ENCODE peak calls at places on chromosomes 2 and 18, in eight cellular contexts. One of them, this sample, is unnamed.

GRCh38 chr2:238727585-238728321 is 120.1 kb upstream of the TWIST2 start:
- DNase-seq in activated T-cell treated with anti-CD3 and anti-CD28 coated beads, Interleukin-2, amount 50 U/mL, for 72 hours: no peak
- DNase-seq in NCI-H2029 treated with DMSO at 0.1 percent for 48 hours: no peak
- DNase-seq in neural progenitor cell: no peak
- DNase-seq in cardiac fibroblast: peak
- DNase-seq in Right ventricle myocardium superior: peak
- DNase-seq in Daoy: no peak
- DNase-seq in fibroblast of the aortic adventitia: peak
- DNase-seq in this sample: no peak

GRCh38 chr18:4399929-4400328 is 55.2 kb downstream of the DLGAP1 start:
- DNase-seq in fibroblast of the aortic adventitia: no peak
- DNase-seq in activated T-cell treated with anti-CD3 and anti-CD28 coated beads, Interleukin-2, amount 50 U/mL, for 72 hours: no peak
- DNase-seq in Daoy: no peak
- DNase-seq in cardiac fibroblast: no peak
- DNase-seq in Right ventricle myocardium superior: no peak
- DNase-seq in NCI-H2029 treated with DMSO at 0.1 percent for 48 hours: no peak
- DNase-seq in neural progenitor cell: no peak
- DNase-seq in this sample: peak

GRCh38 chr2:202009019-202009481 is 24.6 kb upstream of the FZD7 start:
- DNase-seq in NCI-H2029 treated with DMSO at 0.1 percent for 48 hours: no peak
- DNase-seq in Right ventricle myocardium superior: peak
- DNase-seq in neural progenitor cell: no peak
- DNase-seq in fibroblast of the aortic adventitia: no peak
- DNase-seq in cardiac fibroblast: no peak
- DNase-seq in activated T-cell treated with anti-CD3 and anti-CD28 coated beads, Interleukin-2, amount 50 U/mL, for 72 hours: no peak
- DNase-seq in Daoy: no peak
- DNase-seq in this sample: no peak

GRCh38 chr2:199910338-199911051 is 598 bp upstream of the C2orf69 start:
- DNase-seq in fibroblast of the aortic adventitia: no peak
- DNase-seq in Daoy: peak
- DNase-seq in neural progenitor cell: no peak
- DNase-seq in cardiac fibroblast: no peak
- DNase-seq in Right ventricle myocardium superior: no peak
- DNase-seq in activated T-cell treated with anti-CD3 and anti-CD28 coated beads, Interleukin-2, amount 50 U/mL, for 72 hours: no peak
- DNase-seq in NCI-H2029 treated with DMSO at 0.1 percent for 48 hours: no peak
- DNase-seq in this sample: peak

GRCh38 chr2:10532631-10533101 is 84.5 kb upstream of the ODC1 start:
- DNase-seq in Daoy: no peak
- DNase-seq in cardiac fibroblast: no peak
- DNase-seq in NCI-H2029 treated with DMSO at 0.1 percent for 48 hours: no peak
- DNase-seq in Right ventricle myocardium superior: no peak
- DNase-seq in activated T-cell treated with anti-CD3 and anti-CD28 coated beads, Interleukin-2, amount 50 U/mL, for 72 hours: no peak
- DNase-seq in fibroblast of the aortic adventitia: no peak
- DNase-seq in neural progenitor cell: no peak
- DNase-seq in this sample: no peak

GRCh38 chr2:150587547-150588209 is 100.2 kb upstream of the RND3 start:
- DNase-seq in cardiac fibroblast: peak
- DNase-seq in activated T-cell treated with anti-CD3 and anti-CD28 coated beads, Interleukin-2, amount 50 U/mL, for 72 hours: no peak
- DNase-seq in Right ventricle myocardium superior: no peak
- DNase-seq in NCI-H2029 treated with DMSO at 0.1 percent for 48 hours: no peak
- DNase-seq in fibroblast of the aortic adventitia: peak
- DNase-seq in neural progenitor cell: no peak
- DNase-seq in Daoy: no peak
- DNase-seq in this sample: no peak

GRCh38 chr2:61463769-61464475 is 7.0 kb downstream of the USP34 start:
- DNase-seq in cardiac fibroblast: no peak
- DNase-seq in Daoy: no peak
- DNase-seq in fibroblast of the aortic adventitia: no peak
- DNase-seq in NCI-H2029 treated with DMSO at 0.1 percent for 48 hours: no peak
- DNase-seq in neural progenitor cell: peak
- DNase-seq in activated T-cell treated with anti-CD3 and anti-CD28 coated beads, Interleukin-2, amount 50 U/mL, for 72 hours: no peak
- DNase-seq in Right ventricle myocardium superior: no peak
- DNase-seq in this sample: no peak

GRCh38 chr2:196481323-196481695 is 158.2 kb upstream of the CCDC150 start:
- DNase-seq in fibroblast of the aortic adventitia: peak
- DNase-seq in activated T-cell treated with anti-CD3 and anti-CD28 coated beads, Interleukin-2, amount 50 U/mL, for 72 hours: no peak
- DNase-seq in Daoy: peak
- DNase-seq in cardiac fibroblast: peak
- DNase-seq in neural progenitor cell: no peak
- DNase-seq in NCI-H2029 treated with DMSO at 0.1 percent for 48 hours: no peak
- DNase-seq in Right ventricle myocardium superior: no peak
- DNase-seq in this sample: no peak

GRCh38 chr2:203869610-203870042 is 2.1 kb downstream of the CTLA4 start:
- DNase-seq in NCI-H2029 treated with DMSO at 0.1 percent for 48 hours: no peak
- DNase-seq in neural progenitor cell: no peak
- DNase-seq in fibroblast of the aortic adventitia: no peak
- DNase-seq in activated T-cell treated with anti-CD3 and anti-CD28 coated beads, Interleukin-2, amount 50 U/mL, for 72 hours: peak
- DNase-seq in Daoy: no peak
- DNase-seq in Right ventricle myocardium superior: no peak
- DNase-seq in cardiac fibroblast: no peak
- DNase-seq in this sample: no peak

GRCh38 chr2:161139098-161139987 is 20.9 kb upstream of the TANK start:
- DNase-seq in Right ventricle myocardium superior: no peak
- DNase-seq in fibroblast of the aortic adventitia: peak
- DNase-seq in Daoy: peak
- DNase-seq in activated T-cell treated with anti-CD3 and anti-CD28 coated beads, Interleukin-2, amount 50 U/mL, for 72 hours: no peak
- DNase-seq in NCI-H2029 treated with DMSO at 0.1 percent for 48 hours: no peak
- DNase-seq in neural progenitor cell: no peak
- DNase-seq in cardiac fibroblast: peak
- DNase-seq in this sample: no peak

GRCh38 chr2:232061265-232061664 is 99.8 kb downstream of the DIS3L2 start:
- DNase-seq in NCI-H2029 treated with DMSO at 0.1 percent for 48 hours: no peak
- DNase-seq in fibroblast of the aortic adventitia: no peak
- DNase-seq in activated T-cell treated with anti-CD3 and anti-CD28 coated beads, Interleukin-2, amount 50 U/mL, for 72 hours: no peak
- DNase-seq in Daoy: no peak
- DNase-seq in cardiac fibroblast: no peak
- DNase-seq in neural progenitor cell: no peak
- DNase-seq in Right ventricle myocardium superior: no peak
- DNase-seq in this sample: no peak

GRCh38 chr18:3511980-3512379 is 62.0 kb downstream of the TGIF1 start:
- DNase-seq in neural progenitor cell: no peak
- DNase-seq in Right ventricle myocardium superior: no peak
- DNase-seq in cardiac fibroblast: peak
- DNase-seq in NCI-H2029 treated with DMSO at 0.1 percent for 48 hours: no peak
- DNase-seq in Daoy: peak
- DNase-seq in fibroblast of the aortic adventitia: peak
- DNase-seq in activated T-cell treated with anti-CD3 and anti-CD28 coated beads, Interleukin-2, amount 50 U/mL, for 72 hours: no peak
- DNase-seq in this sample: no peak

GRCh38 chr2:239216614-239217273 is 184.1 kb downstream of the HDAC4 start:
- DNase-seq in cardiac fibroblast: no peak
- DNase-seq in Right ventricle myocardium superior: peak
- DNase-seq in activated T-cell treated with anti-CD3 and anti-CD28 coated beads, Interleukin-2, amount 50 U/mL, for 72 hours: peak
- DNase-seq in NCI-H2029 treated with DMSO at 0.1 percent for 48 hours: no peak
- DNase-seq in Daoy: no peak
- DNase-seq in fibroblast of the aortic adventitia: no peak
- DNase-seq in neural progenitor cell: no peak
- DNase-seq in this sample: no peak

GRCh38 chr2:239150125-239151011 is 250.5 kb downstream of the HDAC4 start:
- DNase-seq in Daoy: no peak
- DNase-seq in activated T-cell treated with anti-CD3 and anti-CD28 coated beads, Interleukin-2, amount 50 U/mL, for 72 hours: no peak
- DNase-seq in NCI-H2029 treated with DMSO at 0.1 percent for 48 hours: no peak
- DNase-seq in neural progenitor cell: no peak
- DNase-seq in fibroblast of the aortic adventitia: no peak
- DNase-seq in Right ventricle myocardium superior: no peak
- DNase-seq in cardiac fibroblast: no peak
- DNase-seq in this sample: peak

GRCh38 chr2:45992021-45992745 is 305.0 kb upstream of the EPAS1 start:
- DNase-seq in neural progenitor cell: no peak
- DNase-seq in cardiac fibroblast: peak
- DNase-seq in fibroblast of the aortic adventitia: peak
- DNase-seq in NCI-H2029 treated with DMSO at 0.1 percent for 48 hours: peak
- DNase-seq in activated T-cell treated with anti-CD3 and anti-CD28 coated beads, Interleukin-2, amount 50 U/mL, for 72 hours: no peak
- DNase-seq in Daoy: peak
- DNase-seq in Right ventricle myocardium superior: peak
- DNase-seq in this sample: no peak

GRCh38 chr2:164287041-164287440 is 334.2 kb downstream of the GRB14 start:
- DNase-seq in Right ventricle myocardium superior: no peak
- DNase-seq in fibroblast of the aortic adventitia: no peak
- DNase-seq in neural progenitor cell: no peak
- DNase-seq in cardiac fibroblast: no peak
- DNase-seq in Daoy: no peak
- DNase-seq in activated T-cell treated with anti-CD3 and anti-CD28 coated beads, Interleukin-2, amount 50 U/mL, for 72 hours: no peak
- DNase-seq in NCI-H2029 treated with DMSO at 0.1 percent for 48 hours: no peak
- DNase-seq in this sample: no peak

GRCh38 chr18:72325307-72325706 is 218.8 kb downstream of the CBLN2 start:
- DNase-seq in neural progenitor cell: no peak
- DNase-seq in cardiac fibroblast: no peak
- DNase-seq in activated T-cell treated with anti-CD3 and anti-CD28 coated beads, Interleukin-2, amount 50 U/mL, for 72 hours: no peak
- DNase-seq in Right ventricle myocardium superior: no peak
- DNase-seq in NCI-H2029 treated with DMSO at 0.1 percent for 48 hours: no peak
- DNase-seq in Daoy: no peak
- DNase-seq in fibroblast of the aortic adventitia: no peak
- DNase-seq in this sample: no peak

GRCh38 chr2:95113464-95113863 is 8.1 kb downstream of the MRPS5 start:
- DNase-seq in Right ventricle myocardium superior: no peak
- DNase-seq in cardiac fibroblast: no peak
- DNase-seq in neural progenitor cell: no peak
- DNase-seq in fibroblast of the aortic adventitia: no peak
- DNase-seq in Daoy: no peak
- DNase-seq in NCI-H2029 treated with DMSO at 0.1 percent for 48 hours: no peak
- DNase-seq in activated T-cell treated with anti-CD3 and anti-CD28 coated beads, Interleukin-2, amount 50 U/mL, for 72 hours: no peak
- DNase-seq in this sample: no peak

GRCh38 chr2:2291500-2292260 is 39.4 kb downstream of the MYT1L start:
- DNase-seq in cardiac fibroblast: no peak
- DNase-seq in NCI-H2029 treated with DMSO at 0.1 percent for 48 hours: peak
- DNase-seq in Daoy: peak
- DNase-seq in activated T-cell treated with anti-CD3 and anti-CD28 coated beads, Interleukin-2, amount 50 U/mL, for 72 hours: no peak
- DNase-seq in Right ventricle myocardium superior: no peak
- DNase-seq in neural progenitor cell: peak
- DNase-seq in fibroblast of the aortic adventitia: no peak
- DNase-seq in this sample: no peak

GRCh38 chr2:121092095-121092494 is 192.9 kb downstream of the TFCP2L1 start:
- DNase-seq in fibroblast of the aortic adventitia: no peak
- DNase-seq in cardiac fibroblast: no peak
- DNase-seq in NCI-H2029 treated with DMSO at 0.1 percent for 48 hours: no peak
- DNase-seq in activated T-cell treated with anti-CD3 and anti-CD28 coated beads, Interleukin-2, amount 50 U/mL, for 72 hours: no peak
- DNase-seq in neural progenitor cell: no peak
- DNase-seq in Right ventricle myocardium superior: no peak
- DNase-seq in Daoy: no peak
- DNase-seq in this sample: no peak

GRCh38 chr2:60641866-60642788 is 88.7 kb upstream of the BCL11A start:
- DNase-seq in neural progenitor cell: peak
- DNase-seq in activated T-cell treated with anti-CD3 and anti-CD28 coated beads, Interleukin-2, amount 50 U/mL, for 72 hours: peak
- DNase-seq in Daoy: peak
- DNase-seq in fibroblast of the aortic adventitia: peak
- DNase-seq in cardiac fibroblast: peak
- DNase-seq in NCI-H2029 treated with DMSO at 0.1 percent for 48 hours: peak
- DNase-seq in Right ventricle myocardium superior: no peak
- DNase-seq in this sample: peak

GRCh38 chr2:176110975-176111663 is 4.0 kb downstream of the HOXD11 start:
- DNase-seq in cardiac fibroblast: peak
- DNase-seq in activated T-cell treated with anti-CD3 and anti-CD28 coated beads, Interleukin-2, amount 50 U/mL, for 72 hours: peak
- DNase-seq in NCI-H2029 treated with DMSO at 0.1 percent for 48 hours: peak
- DNase-seq in neural progenitor cell: peak
- DNase-seq in Daoy: peak
- DNase-seq in Right ventricle myocardium superior: no peak
- DNase-seq in fibroblast of the aortic adventitia: peak
- DNase-seq in this sample: peak

GRCh38 chr18:55920063-55920462 is 332.1 kb upstream of the TCF4 start:
- DNase-seq in cardiac fibroblast: no peak
- DNase-seq in activated T-cell treated with anti-CD3 and anti-CD28 coated beads, Interleukin-2, amount 50 U/mL, for 72 hours: no peak
- DNase-seq in NCI-H2029 treated with DMSO at 0.1 percent for 48 hours: no peak
- DNase-seq in Right ventricle myocardium superior: no peak
- DNase-seq in Daoy: no peak
- DNase-seq in fibroblast of the aortic adventitia: no peak
- DNase-seq in neural progenitor cell: no peak
- DNase-seq in this sample: no peak

GRCh38 chr2:172168917-172169346 is 66.2 kb upstream of the DLX2 start:
- DNase-seq in Daoy: no peak
- DNase-seq in Right ventricle myocardium superior: no peak
- DNase-seq in cardiac fibroblast: peak
- DNase-seq in NCI-H2029 treated with DMSO at 0.1 percent for 48 hours: no peak
- DNase-seq in neural progenitor cell: no peak
- DNase-seq in activated T-cell treated with anti-CD3 and anti-CD28 coated beads, Interleukin-2, amount 50 U/mL, for 72 hours: no peak
- DNase-seq in fibroblast of the aortic adventitia: peak
- DNase-seq in this sample: no peak

GRCh38 chr2:27724905-27725693 is 46.4 kb upstream of the MRPL33 start:
- DNase-seq in activated T-cell treated with anti-CD3 and anti-CD28 coated beads, Interleukin-2, amount 50 U/mL, for 72 hours: no peak
- DNase-seq in cardiac fibroblast: peak
- DNase-seq in Right ventricle myocardium superior: no peak
- DNase-seq in NCI-H2029 treated with DMSO at 0.1 percent for 48 hours: no peak
- DNase-seq in neural progenitor cell: peak
- DNase-seq in fibroblast of the aortic adventitia: peak
- DNase-seq in Daoy: no peak
- DNase-seq in this sample: no peak

GRCh38 chr2:23803965-23804542 is 122.9 kb downstream of the ATAD2B start:
- DNase-seq in NCI-H2029 treated with DMSO at 0.1 percent for 48 hours: no peak
- DNase-seq in neural progenitor cell: peak
- DNase-seq in cardiac fibroblast: peak
- DNase-seq in Daoy: peak
- DNase-seq in fibroblast of the aortic adventitia: peak
- DNase-seq in Right ventricle myocardium superior: peak
- DNase-seq in activated T-cell treated with anti-CD3 and anti-CD28 coated beads, Interleukin-2, amount 50 U/mL, for 72 hours: no peak
- DNase-seq in this sample: peak

GRCh38 chr2:223967981-223968380 is 10.7 kb downstream of the MRPL44 start:
- DNase-seq in NCI-H2029 treated with DMSO at 0.1 percent for 48 hours: no peak
- DNase-seq in Right ventricle myocardium superior: no peak
- DNase-seq in cardiac fibroblast: peak
- DNase-seq in Daoy: no peak
- DNase-seq in activated T-cell treated with anti-CD3 and anti-CD28 coated beads, Interleukin-2, amount 50 U/mL, for 72 hours: no peak
- DNase-seq in neural progenitor cell: no peak
- DNase-seq in fibroblast of the aortic adventitia: peak
- DNase-seq in this sample: no peak

GRCh38 chr2:43424262-43425207 is 171.3 kb downstream of the THADA start:
- DNase-seq in activated T-cell treated with anti-CD3 and anti-CD28 coated beads, Interleukin-2, amount 50 U/mL, for 72 hours: peak
- DNase-seq in cardiac fibroblast: no peak
- DNase-seq in neural progenitor cell: no peak
- DNase-seq in Right ventricle myocardium superior: no peak
- DNase-seq in fibroblast of the aortic adventitia: peak
- DNase-seq in NCI-H2029 treated with DMSO at 0.1 percent for 48 hours: no peak
- DNase-seq in Daoy: peak
- DNase-seq in this sample: no peak

GRCh38 chr2:9709539-9710285 is 78.9 kb upstream of the YWHAQ start:
- DNase-seq in NCI-H2029 treated with DMSO at 0.1 percent for 48 hours: no peak
- DNase-seq in fibroblast of the aortic adventitia: no peak
- DNase-seq in cardiac fibroblast: no peak
- DNase-seq in activated T-cell treated with anti-CD3 and anti-CD28 coated beads, Interleukin-2, amount 50 U/mL, for 72 hours: no peak
- DNase-seq in Daoy: no peak
- DNase-seq in Right ventricle myocardium superior: no peak
- DNase-seq in neural progenitor cell: no peak
- DNase-seq in this sample: no peak

GRCh38 chr2:126890136-126890961 is 8.3 kb upstream of the TEX51 start:
- DNase-seq in neural progenitor cell: no peak
- DNase-seq in cardiac fibroblast: no peak
- DNase-seq in fibroblast of the aortic adventitia: no peak
- DNase-seq in activated T-cell treated with anti-CD3 and anti-CD28 coated beads, Interleukin-2, amount 50 U/mL, for 72 hours: no peak
- DNase-seq in NCI-H2029 treated with DMSO at 0.1 percent for 48 hours: no peak
- DNase-seq in Daoy: no peak
- DNase-seq in Right ventricle myocardium superior: no peak
- DNase-seq in this sample: no peak

GRCh38 chr18:55912071-55912470 is 324.1 kb upstream of the TCF4 start:
- DNase-seq in cardiac fibroblast: no peak
- DNase-seq in Right ventricle myocardium superior: no peak
- DNase-seq in NCI-H2029 treated with DMSO at 0.1 percent for 48 hours: no peak
- DNase-seq in activated T-cell treated with anti-CD3 and anti-CD28 coated beads, Interleukin-2, amount 50 U/mL, for 72 hours: no peak
- DNase-seq in fibroblast of the aortic adventitia: peak
- DNase-seq in neural progenitor cell: no peak
- DNase-seq in Daoy: no peak
- DNase-seq in this sample: no peak

GRCh38 chr18:58221060-58221725 is 177.2 kb downstream of the NEDD4L start:
- DNase-seq in fibroblast of the aortic adventitia: no peak
- DNase-seq in Daoy: peak
- DNase-seq in NCI-H2029 treated with DMSO at 0.1 percent for 48 hours: no peak
- DNase-seq in Right ventricle myocardium superior: no peak
- DNase-seq in activated T-cell treated with anti-CD3 and anti-CD28 coated beads, Interleukin-2, amount 50 U/mL, for 72 hours: no peak
- DNase-seq in cardiac fibroblast: peak
- DNase-seq in neural progenitor cell: no peak
- DNase-seq in this sample: no peak

GRCh38 chr2:36427790-36428243 is 72.2 kb downstream of the CRIM1 start:
- DNase-seq in neural progenitor cell: no peak
- DNase-seq in Daoy: no peak
- DNase-seq in Right ventricle myocardium superior: no peak
- DNase-seq in NCI-H2029 treated with DMSO at 0.1 percent for 48 hours: no peak
- DNase-seq in fibroblast of the aortic adventitia: no peak
- DNase-seq in cardiac fibroblast: peak
- DNase-seq in activated T-cell treated with anti-CD3 and anti-CD28 coated beads, Interleukin-2, amount 50 U/mL, for 72 hours: no peak
- DNase-seq in this sample: no peak

GRCh38 chr2:112829247-112829646 is 7.3 kb downstream of the IL1B start:
- DNase-seq in fibroblast of the aortic adventitia: no peak
- DNase-seq in Daoy: no peak
- DNase-seq in cardiac fibroblast: peak
- DNase-seq in activated T-cell treated with anti-CD3 and anti-CD28 coated beads, Interleukin-2, amount 50 U/mL, for 72 hours: no peak
- DNase-seq in Right ventricle myocardium superior: no peak
- DNase-seq in neural progenitor cell: no peak
- DNase-seq in NCI-H2029 treated with DMSO at 0.1 percent for 48 hours: no peak
- DNase-seq in this sample: no peak